ENCODE peak calls at places on chromosomes 11 and 22, in five cellular contexts. Z is neural progenitor cell, I is cardiac muscle cell, Y is mucosa of descending colon, L is K562. H is an unnamed sample.

GRCh38 chr11:65726660-65727059 is 6.1 kb upstream of the RNASEH2C start:
- DNase-seq in Z (no peak), I (no peak), Y (no peak), L (peak; percentile 40), H (no peak)

GRCh38 chr11:74679513-74679865 is 51.7 kb downstream of the CHRDL2 start:
- DNase-seq in Z (no peak), I (no peak), Y (no peak), L (no peak), H (no peak)

GRCh38 chr22:31400023-31400397 is 606 bp downstream of the DRG1 start:
- DNase-seq in Z (peak; percentile 73), I (peak; percentile 23), Y (no peak), L (no peak), H (no peak)

GRCh38 chr22:22201185-22201924 is 43.2 kb upstream of the VPREB1 start:
- DNase-seq in Z (peak; percentile 49), I (no peak), Y (peak; percentile 74), L (peak; percentile 91), H (no peak)

GRCh38 chr11:132655187-132655855 is 877.0 kb downstream of the OPCML start:
- DNase-seq in Z (no peak), I (no peak), Y (no peak), L (no peak), H (no peak)

GRCh38 chr11:61489833-61490585 is 18.5 kb upstream of the LRRC10B start:
- DNase-seq in Z (peak; percentile 70), I (peak; percentile 77), Y (no peak), L (no peak), H (no peak)

GRCh38 chr22:33076368-33076767 is 18.2 kb upstream of the SYN3 start:
- DNase-seq in Z (peak; percentile 61), I (peak; percentile 14), Y (no peak), L (no peak), H (no peak)

GRCh38 chr11:5689551-5689983 is at the start of gene TRIM22:
- DNase-seq in Z (peak; percentile 43), I (peak; percentile 84), Y (peak; percentile 39), L (no peak), H (no peak)

GRCh38 chr11:68543594-68543993 is 83.0 kb downstream of the PPP6R3 start:
- DNase-seq in Z (no peak), I (no peak), Y (no peak), L (no peak), H (no peak)

GRCh38 chr11:115501895-115502589 is 2.2 kb downstream of the CADM1 start:
- DNase-seq in Z (peak; percentile 53), I (no peak), Y (no peak), L (no peak), H (no peak)

GRCh38 chr11:118608268-118609214 is 1.1 kb downstream of the PHLDB1 start:
- DNase-seq in Z (peak; percentile 54), I (peak; percentile 89), Y (peak; percentile 74), L (peak; percentile 87), H (no peak)

GRCh38 chr11:65616575-65617001 is 1.0 kb downstream of the PCNX3 start:
- DNase-seq in Z (no peak), I (no peak), Y (no peak), L (peak; percentile 25), H (no peak)

GRCh38 chr22:44340271-44341239 is 27.8 kb upstream of the SHISAL1 start:
- DNase-seq in Z (no peak), I (no peak), Y (no peak), L (no peak), H (no peak)

GRCh38 chr11:79437981-79438630 is 2.7 kb downstream of the TENM4 start:
- DNase-seq in Z (peak; percentile 50), I (peak; percentile 11), Y (no peak), L (no peak), H (no peak)

GRCh38 chr11:48096588-48097525 is 116.5 kb downstream of the PTPRJ start:
- DNase-seq in Z (no peak), I (no peak), Y (no peak), L (no peak), H (no peak)

GRCh38 chr11:85821636-85822035 is 10.7 kb upstream of the SYTL2 start:
- DNase-seq in Z (no peak), I (no peak), Y (peak; percentile 63), L (no peak), H (no peak)

GRCh38 chr11:126113515-126113957 is 50.9 kb upstream of the CDON start:
- DNase-seq in Z (peak; percentile 28), I (peak; percentile 98), Y (peak; percentile 85), L (peak; percentile 11), H (peak; percentile 87)

GRCh38 chr11:131888230-131888826 is 517.9 kb downstream of the NTM start:
- DNase-seq in Z (no peak), I (peak; percentile 95), Y (no peak), L (no peak), H (no peak)

GRCh38 chr22:21937041-21937820 is 15.4 kb downstream of the PPM1F start:
- DNase-seq in Z (no peak), I (no peak), Y (peak; percentile 48), L (no peak), H (no peak)

GRCh38 chr11:88480217-88480616 is 142.7 kb upstream of the CTSC start:
- DNase-seq in Z (no peak), I (peak; percentile 93), Y (no peak), L (no peak), H (no peak)

GRCh38 chr11:116446542-116446941 is 326.2 kb downstream of the BUD13 start:
- DNase-seq in Z (no peak), I (no peak), Y (no peak), L (no peak), H (no peak)

GRCh38 chr11:6812391-6813005 is 13.0 kb upstream of the OR6A2 start:
- DNase-seq in Z (peak; percentile 51), I (peak; percentile 54), Y (no peak), L (peak; percentile 59), H (no peak)

GRCh38 chr22:41237707-41238569 is 2.8 kb downstream of the CHADL start:
- DNase-seq in Z (peak; percentile 86), I (peak; percentile 50), Y (peak; percentile 90), L (peak; percentile 8), H (no peak)

GRCh38 chr11:107669893-107670601 is 41.8 kb downstream of the SLN start:
- DNase-seq in Z (no peak), I (no peak), Y (no peak), L (no peak), H (no peak)

GRCh38 chr11:111851636-111852035 is 19.7 kb downstream of the ALG9 start:
- DNase-seq in Z (peak; percentile 15), I (peak; percentile 50), Y (no peak), L (no peak), H (no peak)

GRCh38 chr11:125626381-125626950 is 1.5 kb downstream of the CHEK1 start:
- DNase-seq in Z (no peak), I (no peak), Y (no peak), L (no peak), H (no peak)

GRCh38 chr11:71115770-71116434 is 136.5 kb downstream of the SHANK2 start:
- DNase-seq in Z (no peak), I (peak; percentile 66), Y (no peak), L (no peak), H (no peak)

GRCh38 chr11:130553306-130553705 is 104.9 kb downstream of the ADAMTS15 start:
- DNase-seq in Z (no peak), I (peak; percentile 52), Y (no peak), L (no peak), H (no peak)

GRCh38 chr22:28283025-28283654 is 364.1 kb upstream of the PITPNB start:
- DNase-seq in Z (no peak), I (peak; percentile 21), Y (no peak), L (no peak), H (no peak)

GRCh38 chr11:124801014-124801413 is 808 bp upstream of the MSANTD2 start:
- DNase-seq in Z (no peak), I (peak; percentile 62), Y (no peak), L (no peak), H (no peak)

GRCh38 chr22:50298937-50299656 is 8.3 kb downstream of the PLXNB2 start:
- DNase-seq in Z (peak; percentile 56), I (no peak), Y (no peak), L (no peak), H (no peak)
- H3K4me1 ChIP-seq in Z (peaks cover 28% of the 10 kb centered on the region), I (peaks cover 40% of the 10 kb centered on the region), Y (peaks cover 75% of the 10 kb centered on the region), L (peaks cover 71% of the 10 kb centered on the region), H (peaks cover 85% of the 10 kb centered on the region)

GRCh38 chr22:24289138-24289537 is 18.5 kb downstream of the SPECC1L start:
- DNase-seq in Z (no peak), I (peak; percentile 81), Y (no peak), L (no peak), H (no peak)
- H3K4me3 ChIP-seq in Z (no peak overlapping the region), I (no peak overlapping the region), Y (no peak overlapping the region), L (no peak overlapping the region), H (peak overlapping the region; percentile 39)

GRCh38 chr22:46994983-46995382 is 232.5 kb downstream of the TBC1D22A start:
- DNase-seq in Z (no peak), I (no peak), Y (no peak), L (no peak), H (no peak)
- H3K9me3 ChIP-seq in Z (no peaks in the 10 kb centered on the region), I (no peaks in the 10 kb centered on the region), Y (no peaks in the 10 kb centered on the region), L (no peaks in the 10 kb centered on the region), H (no peaks in the 10 kb centered on the region)

DNA sequence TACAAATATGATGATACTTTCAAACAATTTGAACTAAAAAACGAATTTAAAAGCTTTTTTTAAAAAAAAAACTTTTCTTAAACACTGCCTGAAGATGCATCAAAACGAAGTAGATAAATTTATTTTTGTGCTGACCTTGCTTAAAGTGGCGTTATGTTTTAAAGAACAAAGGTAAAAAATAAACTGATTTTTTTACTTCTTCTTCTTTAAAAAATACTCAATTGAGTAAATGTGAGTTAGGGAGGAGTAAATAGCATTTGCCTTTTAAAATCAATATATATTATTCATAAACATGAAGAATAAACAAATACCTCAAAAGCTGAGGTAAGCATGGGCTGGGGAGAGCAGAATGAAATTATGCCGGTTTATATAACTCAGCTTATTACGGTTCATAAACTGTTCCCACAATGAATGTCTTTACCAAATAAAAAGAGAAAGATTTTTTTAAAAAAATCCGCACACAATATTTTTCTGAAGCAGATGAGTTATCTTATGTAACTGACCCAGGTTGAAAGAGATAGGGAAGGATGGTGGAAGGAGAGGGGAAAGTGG is 9.0 kb downstream of the PAX6 start:
- DNase-seq in Z (no peak), I (no peak), Y (no peak), L (no peak), H (no peak)
- H3K4me1 ChIP-seq in Z (peaks cover 94% of the 10 kb centered on the region), I (no peaks in the 10 kb centered on the region), Y (peaks cover 13% of the 10 kb centered on the region), L (peaks cover 3% of the 10 kb centered on the region), H (peaks cover 19% of the 10 kb centered on the region)

DNA sequence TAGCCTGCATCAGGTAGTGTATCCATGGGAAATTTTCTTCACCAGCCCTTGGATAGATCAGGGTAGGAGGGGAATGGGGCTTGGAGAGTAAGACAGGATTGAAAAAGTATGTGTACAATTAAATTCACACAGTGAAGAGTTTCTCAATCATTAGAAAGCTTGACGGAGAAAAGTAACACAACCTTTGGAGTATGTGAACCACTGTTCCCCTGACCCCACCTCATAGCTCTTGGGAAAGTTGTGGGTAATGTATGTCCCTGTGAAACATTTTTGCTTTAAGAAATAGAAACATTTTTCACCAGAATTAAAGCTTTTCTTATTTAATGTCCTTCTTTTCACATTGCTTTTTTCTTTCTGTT is 297 bp upstream of the CASP1 start:
- DNase-seq in Z (no peak), I (no peak), Y (no peak), L (no peak), H (no peak)
- H3K4me3 ChIP-seq in Z (no peak overlapping the region), I (no peak overlapping the region), Y (no peak overlapping the region), L (no peak overlapping the region), H (peak overlapping the region; percentile 65)

DNA sequence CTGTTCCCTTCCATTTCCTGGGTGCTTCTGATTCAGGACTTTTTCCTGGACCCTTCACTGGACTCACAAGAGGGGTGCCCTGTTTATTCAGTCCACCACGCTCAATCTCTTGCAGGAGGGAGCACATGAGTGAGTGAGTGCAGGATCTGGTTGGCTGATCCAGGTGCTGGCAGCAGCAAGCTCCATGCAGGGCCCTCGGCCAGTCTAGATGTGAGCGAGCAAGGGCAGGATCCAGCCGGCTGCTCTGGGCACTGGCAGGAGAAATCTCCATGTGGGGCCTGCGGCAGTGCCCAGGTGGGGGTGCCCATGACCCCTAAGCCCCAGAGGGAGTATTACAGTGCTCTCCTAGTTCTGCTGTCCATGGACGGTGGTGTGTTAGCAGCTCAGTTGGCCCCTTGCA is 11.5 kb upstream of the FOLR3 start:
- DNase-seq in Z (no peak), I (no peak), Y (no peak), L (no peak), H (no peak)
- H3K9me3 ChIP-seq in Z (peaks cover 11% of the 10 kb centered on the region), I (no peaks in the 10 kb centered on the region), Y (peaks cover 4% of the 10 kb centered on the region), L (no peaks in the 10 kb centered on the region), H (no peaks in the 10 kb centered on the region)